ENCODE peak calls at places on chromosomes 4 and X, in nine cellular contexts. H is mammary epithelial cell, X is heart left ventricle, G is uterus, M is lower lobe of right lung, F is AG10803, T is body of pancreas, I is A549, C is astrocyte of the spinal cord. D is an unnamed sample.

GRCh38 chr4:128449251-128449650 is 161.6 kb upstream of the PGRMC2 start:
- DNase-seq in I (no peak), M (no peak), G (no peak), F (no peak), X (no peak), T (no peak), H (no peak), C (no peak), D (no peak)

GRCh38 chrX:20263474-20263873 is 3.2 kb downstream of the RPS6KA3 start:
- DNase-seq in I (peak; percentile 29), M (no peak), G (no peak), T (no peak), X (no peak), C (peak; percentile 30), F (peak; percentile 15), H (peak; percentile 32), D (peak; percentile 33)

GRCh38 chrX:72057844-72058243 is 73.9 kb downstream of the RTL5 start:
- DNase-seq in H (no peak), G (no peak), T (no peak), M (no peak), X (no peak), C (no peak), I (no peak), F (no peak), D (no peak)

GRCh38 chr4:107818301-107818910 is 6.3 kb upstream of the SGMS2 start:
- DNase-seq in I (no peak), H (peak; percentile 55), M (no peak), T (no peak), G (no peak), C (peak; percentile 44), X (no peak), F (no peak), D (peak; percentile 49)

GRCh38 chr4:159070742-159071141 is 32.1 kb upstream of the RAPGEF2 start:
- DNase-seq in X (no peak), T (no peak), M (no peak), F (peak; percentile 78), H (peak; percentile 91), C (peak; percentile 88), G (no peak), I (no peak), D (peak; percentile 26)

GRCh38 chr4:98092833-98093439 is 50.3 kb downstream of the STPG2 start:
- DNase-seq in M (no peak), I (peak; percentile 19), C (peak; percentile 37), T (no peak), F (peak; percentile 6), H (no peak), G (no peak), X (no peak), D (peak; percentile 52)

GRCh38 chr4:14842964-14843630 is 159.2 kb upstream of the CPEB2 start:
- DNase-seq in C (no peak), I (no peak), M (no peak), G (no peak), H (no peak), T (no peak), X (no peak), F (no peak), D (no peak)

GRCh38 chr4:158535130-158535614 is 13.5 kb downstream of the RXFP1 start:
- DNase-seq in I (peak; percentile 69), T (peak; percentile 10), M (no peak), F (peak; percentile 51), C (peak; percentile 75), H (peak; percentile 70), X (no peak), G (no peak), D (peak; percentile 67)

GRCh38 chr4:147984065-147984777 is 252.3 kb downstream of the ARHGAP10 start:
- DNase-seq in X (no peak), F (peak; percentile 51), M (no peak), C (peak; percentile 55), H (peak; percentile 23), I (peak; percentile 8), G (no peak), T (peak; percentile 8), D (peak; percentile 29)

GRCh38 chr4:103207673-103208072 is 9.5 kb upstream of the CENPE start:
- DNase-seq in H (peak; percentile 18), X (no peak), C (no peak), M (no peak), G (no peak), T (no peak), F (no peak), I (peak; percentile 11), D (peak; percentile 32)

GRCh38 chrX:46959101-46959500 is 46.9 kb downstream of the JADE3 start:
- DNase-seq in X (no peak), I (no peak), M (no peak), T (no peak), F (no peak), H (peak; percentile 31), G (no peak), C (no peak), D (peak; percentile 16)

GRCh38 chr4:15714616-15715015 is 11.8 kb downstream of the BST1 start:
- DNase-seq in G (no peak), C (peak; percentile 8), M (no peak), F (peak; percentile 70), T (no peak), X (peak; percentile 52), I (no peak), H (no peak), D (no peak)

GRCh38 chr4:41121906-41122305 is 92.4 kb downstream of the APBB2 start:
- DNase-seq in T (no peak), X (no peak), H (no peak), G (no peak), C (no peak), I (no peak), M (no peak), F (no peak), D (no peak)

GRCh38 chr4:41122309-41122708 is 92.0 kb downstream of the APBB2 start:
- DNase-seq in H (no peak), T (no peak), X (no peak), C (no peak), G (no peak), I (no peak), F (no peak), M (no peak), D (no peak)

GRCh38 chr4:41122775-41123174 is 91.6 kb downstream of the APBB2 start:
- DNase-seq in H (no peak), X (no peak), T (no peak), G (no peak), I (no peak), C (no peak), M (no peak), F (no peak), D (no peak)

GRCh38 chr4:41120297-41121217 is 93.8 kb downstream of the APBB2 start:
- DNase-seq in G (peak; percentile 79), C (peak; percentile 72), T (peak; percentile 40), F (peak; percentile 74), X (peak; percentile 60), M (peak; percentile 56), H (peak; percentile 45), I (no peak), D (peak; percentile 78)

GRCh38 chr4:41119867-41120295 is 94.5 kb downstream of the APBB2 start:
- DNase-seq in M (no peak), G (no peak), X (peak; percentile 47), F (no peak), T (no peak), H (no peak), I (no peak), C (no peak), D (no peak)
- H3K4me3 ChIP-seq in M (no peak overlapping the region), G (no peak overlapping the region), X (no peak overlapping the region), F (no peak overlapping the region), T (no peak overlapping the region), H (no peak overlapping the region), I (no peak overlapping the region), C (no peak overlapping the region), D (no peak overlapping the region)

DNA sequence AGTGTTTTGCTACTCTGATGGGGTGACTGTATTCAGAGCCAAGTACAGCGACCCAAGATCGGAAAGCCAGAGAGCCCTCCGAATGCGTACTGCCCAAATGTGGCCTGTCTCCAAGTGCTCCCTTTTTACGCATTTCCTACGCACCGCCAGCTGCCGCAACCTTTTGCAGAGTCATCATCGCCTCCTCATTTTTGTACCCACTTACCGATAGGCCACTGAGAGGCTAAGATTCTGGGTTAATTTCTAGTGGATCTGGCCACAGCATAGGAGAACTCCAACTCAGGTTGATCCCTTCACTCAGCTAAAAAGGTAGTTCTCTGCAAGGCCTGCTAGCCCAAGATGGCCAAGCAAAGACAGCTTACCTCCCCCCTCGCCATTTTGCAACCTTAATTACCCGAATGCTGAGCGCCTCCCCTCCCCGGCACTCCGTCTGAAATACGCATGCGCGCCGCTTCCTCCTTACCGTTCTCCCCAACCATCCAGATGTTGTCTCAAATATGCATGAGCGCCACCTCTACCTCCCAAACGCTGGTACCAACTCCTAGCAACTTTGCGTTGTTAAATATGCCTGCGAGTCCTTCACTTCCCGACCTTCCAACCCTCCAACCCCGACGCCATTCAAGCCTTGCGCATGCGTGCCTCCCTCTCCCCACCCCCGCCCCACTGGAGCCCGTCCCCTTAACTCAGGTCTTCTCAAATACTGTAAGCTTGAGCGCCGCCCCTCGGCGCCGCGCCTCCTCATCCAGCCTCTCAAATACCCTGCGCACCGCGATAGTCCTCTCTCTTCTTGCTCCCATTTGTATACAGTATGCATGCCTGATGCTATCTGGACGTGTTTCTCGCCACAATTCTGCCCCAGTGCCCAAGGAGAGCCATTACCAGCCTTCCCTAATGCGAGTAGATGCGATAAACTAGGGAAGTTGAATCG is 11.8 kb upstream of the ZCCHC13 start:
- DNase-seq in F (peak; percentile 89), X (peak; percentile 93), I (peak; percentile 95), C (peak; percentile 94), M (peak; percentile 92), T (peak; percentile 90), G (peak; percentile 81), H (peak; percentile 80), D (peak; percentile 73)
- TF ChIP-seq CTCF in F (peak; percentile 19), X (no peak), I (peak; percentile 17), C (peak; percentile 14), M (peak; percentile 13), T (no peak), G (peak; percentile 16), H (peak; percentile 35), D (peak; percentile 25)

GRCh38 chrX:16712825-16713155 is 321 bp upstream of the CTPS2 start:
- DNase-seq in M (no peak), H (no peak), G (no peak), C (no peak), T (no peak), I (no peak), X (no peak), F (no peak), D (no peak)
- H3K4me3 ChIP-seq in M (peak overlapping the region; percentile 70), H (peak overlapping the region; percentile 70), G (peak overlapping the region; percentile 22), C (peak overlapping the region; percentile 57), T (peak overlapping the region; percentile 27), I (peak overlapping the region; percentile 98), X (peak overlapping the region; percentile 8), F (peak overlapping the region; percentile 67), D (peak overlapping the region; percentile 62)

GRCh38 chrX:102063445-102064074 is 61.9 kb upstream of the TCEAL2 start:
- DNase-seq in F (no peak), I (no peak), C (peak; percentile 11), X (no peak), T (no peak), G (no peak), M (no peak), H (peak; percentile 0), D (no peak)

DNA sequence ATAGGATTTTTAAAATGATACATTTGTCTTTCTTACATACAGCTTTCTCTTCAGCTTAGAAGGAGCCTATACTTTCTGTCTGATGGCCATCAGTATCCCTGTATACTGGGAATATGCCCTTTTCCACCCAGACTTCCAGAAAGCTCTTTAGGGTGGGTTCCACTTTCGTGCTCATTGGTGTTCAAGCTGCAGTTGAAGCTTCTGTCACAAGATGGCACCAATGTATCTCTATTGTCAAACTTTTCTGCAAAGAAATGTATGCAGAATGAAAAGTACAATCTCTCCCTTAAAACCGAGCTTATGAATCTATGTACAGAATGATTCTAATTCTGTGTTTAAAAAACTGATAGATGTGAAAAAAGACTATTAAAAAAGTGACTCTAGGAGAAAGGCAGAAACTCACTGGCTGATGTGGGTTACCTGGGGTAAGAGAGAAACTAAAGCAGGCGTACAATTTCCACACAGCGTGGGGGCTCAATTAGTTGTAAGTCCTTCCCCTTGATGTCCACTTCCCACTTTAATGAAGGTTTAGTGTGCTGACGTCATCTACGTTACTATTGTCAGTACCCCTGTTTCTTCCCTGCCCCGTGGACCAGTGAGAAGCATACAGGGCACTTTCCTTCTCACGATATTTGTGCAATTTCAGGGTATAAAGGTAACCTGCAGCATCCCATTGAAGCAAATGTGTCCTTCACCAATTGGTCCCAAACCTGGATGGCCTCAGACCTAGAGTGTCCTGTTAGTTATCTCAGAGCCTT is 57.3 kb upstream of the TCEAL2 start:
- DNase-seq in I (peak; percentile 24), H (peak; percentile 6), M (no peak), G (no peak), F (peak; percentile 29), X (no peak), C (peak; percentile 10), T (peak; percentile 2), D (peak; percentile 9)
- TF ChIP-seq CTCF in I (peak; percentile 45), H (peak; percentile 70), M (peak; percentile 39), G (peak; percentile 40), F (peak; percentile 63), X (peak; percentile 49), C (peak; percentile 45), T (peak; percentile 13), D (peak; percentile 36)

D was measured in bronchial epithelial cell.